ENCODE peak calls at places on chromosomes 5 and 9, in five cellular contexts. F is Peyer's patch, T is endodermal cell, D is psoas muscle, N is AG04450. M is an unnamed sample.

GRCh38 chr5:57302643-57303042 is 128.8 kb downstream of the GPBP1 start:
- DNase-seq in F (no peak), T (no peak), D (no peak), N (no peak), M (no peak)

GRCh38 chr5:77168187-77168883 is 42.1 kb upstream of the PDE8B start:
- DNase-seq in F (no peak), T (peak; percentile 27), D (peak; percentile 67), N (no peak), M (no peak)

GRCh38 chr5:170761048-170761707 is 22.3 kb upstream of the GABRP start:
- DNase-seq in F (no peak), T (peak; percentile 63), D (no peak), N (no peak), M (no peak)

GRCh38 chr5:123093279-123094226 is 4.5 kb downstream of the PRDM6 start:
- DNase-seq in F (no peak), T (peak; percentile 76), D (no peak), N (no peak), M (no peak)

GRCh38 chr5:174098694-174099093 is 53.2 kb downstream of the NSG2 start:
- DNase-seq in F (no peak), T (no peak), D (no peak), N (no peak), M (no peak)

GRCh38 chr9:137786511-137786920 is 91.1 kb upstream of the CACNA1B start:
- DNase-seq in F (no peak), T (no peak), D (no peak), N (no peak), M (no peak)

GRCh38 chr9:89359636-89360315 is 41.5 kb downstream of the SECISBP2 start:
- DNase-seq in F (peak; percentile 37), T (peak; percentile 37), D (no peak), N (no peak), M (no peak)

GRCh38 chr9:312596-313320 is 98.1 kb downstream of the DOCK8 start:
- DNase-seq in F (no peak), T (no peak), D (no peak), N (no peak), M (no peak)

GRCh38 chr5:172717481-172718195 is 53.4 kb downstream of the DUSP1 start:
- DNase-seq in F (no peak), T (no peak), D (no peak), N (no peak), M (no peak)

GRCh38 chr9:86732514-86732913 is 214.8 kb downstream of the GAS1 start:
- DNase-seq in F (no peak), T (no peak), D (peak; percentile 41), N (no peak), M (peak; percentile 73)

GRCh38 chr9:110073356-110073666 is 134.6 kb downstream of the C9orf152 start:
- DNase-seq in F (no peak), T (no peak), D (no peak), N (no peak), M (no peak)

GRCh38 chr9:87152206-87152605 is 204.9 kb upstream of the GAS1 start:
- DNase-seq in F (no peak), T (no peak), D (no peak), N (no peak), M (no peak)

GRCh38 chr5:108054349-108054748 is 327.5 kb downstream of the FBXL17 start:
- DNase-seq in F (no peak), T (no peak), D (no peak), N (no peak), M (no peak)

GRCh38 chr9:21616082-21616778 is 134.1 kb upstream of the IFNE start:
- DNase-seq in F (peak; percentile 52), T (no peak), D (no peak), N (peak; percentile 87), M (peak; percentile 95)

GRCh38 chr9:123268240-123268949 is at the start of gene STRBP:
- DNase-seq in F (peak; percentile 97), T (peak; percentile 96), D (peak; percentile 90), N (peak; percentile 20), M (peak; percentile 39)

GRCh38 chr5:177489119-177489716 is 8.2 kb downstream of the PDLIM7 start:
- DNase-seq in F (no peak), T (peak; percentile 80), D (no peak), N (no peak), M (no peak)

GRCh38 chr9:123640792-123641222 is 284.8 kb downstream of the CRB2 start:
- DNase-seq in F (no peak), T (no peak), D (no peak), N (no peak), M (no peak)

GRCh38 chr5:77893225-77893860 is 117.2 kb upstream of the TBCA start:
- DNase-seq in F (peak; percentile 11), T (no peak), D (no peak), N (peak; percentile 90), M (peak; percentile 68)

GRCh38 chr9:126676685-126677143 is 63.0 kb downstream of the LMX1B start:
- DNase-seq in F (no peak), T (peak; percentile 98), D (no peak), N (no peak), M (no peak)

GRCh38 chr5:96699186-96699820 is 37.1 kb downstream of the CAST start:
- DNase-seq in F (no peak), T (peak; percentile 68), D (no peak), N (no peak), M (no peak)

GRCh38 chr5:170251462-170251861 is 18.7 kb downstream of the C5orf58 start:
- DNase-seq in F (no peak), T (no peak), D (no peak), N (no peak), M (peak; percentile 45)

GRCh38 chr9:128669786-128670185 is 13.1 kb upstream of the DYNC2I2 start:
- DNase-seq in F (no peak), T (peak; percentile 11), D (no peak), N (no peak), M (no peak)

GRCh38 chr5:52948418-52949076 is 40.6 kb upstream of the ITGA2 start:
- DNase-seq in F (peak; percentile 85), T (peak; percentile 83), D (peak; percentile 17), N (peak; percentile 69), M (peak; percentile 31)

GRCh38 chr9:13352451-13352979 is 73.0 kb upstream of the MPDZ start:
- DNase-seq in F (no peak), T (no peak), D (no peak), N (no peak), M (no peak)

GRCh38 chr5:79872309-79872708 is 118.8 kb downstream of the MTX3 start:
- DNase-seq in F (no peak), T (no peak), D (no peak), N (no peak), M (no peak)

GRCh38 chr5:137894586-137894985 is 5.3 kb downstream of the PKD2L2 start:
- DNase-seq in F (no peak), T (no peak), D (no peak), N (no peak), M (no peak)

GRCh38 chr9:16611969-16612368 is 258.5 kb downstream of the BNC2 start:
- DNase-seq in F (no peak), T (no peak), D (no peak), N (no peak), M (no peak)

GRCh38 chr5:176400382-176401156 is 12.0 kb downstream of the HIGD2A start:
- DNase-seq in F (peak; percentile 86), T (no peak), D (no peak), N (no peak), M (no peak)

GRCh38 chr9:123999668-124000067 is 11.9 kb upstream of the LHX2 start:
- DNase-seq in F (no peak), T (peak; percentile 65), D (no peak), N (no peak), M (no peak)

GRCh38 chr5:120848883-120849282 is 384.8 kb downstream of the PRR16 start:
- DNase-seq in F (no peak), T (peak; percentile 63), D (no peak), N (no peak), M (no peak)

GRCh38 chr9:78038620-78039300 is 7.1 kb upstream of the GNAQ start:
- DNase-seq in F (no peak), T (no peak), D (no peak), N (no peak), M (no peak)

GRCh38 chr5:132526290-132526973 is 16.9 kb downstream of the IL5 start:
- DNase-seq in F (peak; percentile 54), T (peak; percentile 82), D (no peak), N (no peak), M (no peak)

GRCh38 chr9:27247756-27248155 is 49.2 kb downstream of the EQTN start:
- DNase-seq in F (peak; percentile 60), T (peak; percentile 80), D (no peak), N (peak; percentile 11), M (peak; percentile 26)

GRCh38 chr5:7047862-7048261 is 334.6 kb downstream of the TENT4A start:
- DNase-seq in F (no peak), T (no peak), D (no peak), N (no peak), M (no peak)

GRCh38 chr9:137318565-137318964 is 16.5 kb upstream of the NRARP start:
- DNase-seq in F (peak; percentile 38), T (peak; percentile 45), D (no peak), N (no peak), M (no peak)

GRCh38 chr5:44506561-44506960 is 117.3 kb upstream of the FGF10 start:
- DNase-seq in F (no peak), T (no peak), D (no peak), N (no peak), M (no peak)
- H3K27ac ChIP-seq in F (no peak overlapping the region), T (no peak overlapping the region), D (no peak overlapping the region), N (no peak overlapping the region), M (no peak overlapping the region)

GRCh38 chr9:92484563-92484962 is 2.3 kb upstream of the ASPN start:
- DNase-seq in F (no peak), T (no peak), D (no peak), N (no peak), M (no peak)
- H3K27ac ChIP-seq in F (no peak overlapping the region), T (no peak overlapping the region), D (no peak overlapping the region), N (no peak overlapping the region), M (no peak overlapping the region)

GRCh38 chr5:14851597-14851996 is 20.0 kb downstream of the ANKH start:
- DNase-seq in F (no peak), T (no peak), D (no peak), N (no peak), M (no peak)

GRCh38 chr5:14852779-14853178 is 18.8 kb downstream of the ANKH start:
- DNase-seq in F (no peak), T (no peak), D (no peak), N (no peak), M (no peak)

GRCh38 chr5:14851999-14852526 is 19.5 kb downstream of the ANKH start:
- DNase-seq in F (no peak), T (no peak), D (no peak), N (no peak), M (no peak)

GRCh38 chr5:14853685-14854084 is 17.9 kb downstream of the ANKH start:
- DNase-seq in F (no peak), T (no peak), D (no peak), N (no peak), M (no peak)

DNA sequence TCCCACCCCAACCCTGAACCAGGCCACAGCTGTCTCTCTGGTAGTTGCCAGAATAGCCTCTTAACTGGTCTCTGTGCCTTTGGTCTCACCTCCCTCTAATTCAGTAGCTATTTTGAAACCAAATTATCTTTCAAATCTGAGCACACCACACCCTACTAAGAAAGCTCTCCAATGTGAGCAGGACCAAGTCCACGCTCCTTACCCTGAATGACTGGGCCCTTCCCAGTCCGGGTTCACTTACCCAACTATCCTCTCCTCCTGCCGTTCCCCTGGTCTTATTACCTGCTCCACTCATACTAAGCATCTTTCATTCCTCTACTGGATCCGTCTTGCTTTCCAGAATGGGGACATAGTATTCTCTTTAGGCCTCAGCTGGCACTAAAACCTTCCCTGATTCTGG is 16.8 kb downstream of the ANKH start:
- DNase-seq in F (peak; percentile 55), T (no peak), D (no peak), N (no peak), M (no peak)
- H3K27ac ChIP-seq in F (no peak overlapping the region), T (no peak overlapping the region), D (peak overlapping the region; percentile 50), N (no peak overlapping the region), M (no peak overlapping the region)

GRCh38 chr5:102855684-102856373 is 100.7 kb downstream of the PAM start:
- DNase-seq in F (no peak), T (no peak), D (no peak), N (no peak), M (no peak)
- H3K27ac ChIP-seq in F (no peak overlapping the region), T (no peak overlapping the region), D (no peak overlapping the region), N (no peak overlapping the region), M (no peak overlapping the region)

M was measured in epithelial cell of prostate.